ENCODE peak calls at places on chromosomes 13 and 19, in ten cellular contexts. P, Y, N, C, L, W, V, X, T and D are unnamed samples.

GRCh38 chr13:98984118-98984517 is 6.3 kb upstream of the DOCK9 start:
- DNase-seq in C (no peak), Y (no peak), T (no peak), N (no peak), X (peak), P (no peak), V (no peak), W (no peak), L (no peak), D (no peak)

GRCh38 chr19:3034194-3034844 is 5.2 kb upstream of the TLE2 start:
- DNase-seq in X (no peak), Y (no peak), N (no peak), T (no peak), P (no peak), C (no peak), V (no peak), W (no peak), L (peak), D (no peak)

GRCh38 chr13:106755542-106755941 is 187.6 kb upstream of the ARGLU1 start:
- DNase-seq in Y (no peak), T (no peak), X (no peak), W (no peak), P (no peak), C (no peak), N (no peak), V (no peak), L (no peak), D (no peak)

GRCh38 chr19:34639491-34640085 is 37.4 kb downstream of the SCGB2B2 start:
- DNase-seq in T (peak), C (peak), N (peak), W (peak), V (no peak), Y (peak), L (no peak), P (no peak), X (peak), D (peak)

GRCh38 chr19:12913011-12913561 is 6.0 kb downstream of the SYCE2 start:
- DNase-seq in W (peak), T (no peak), V (no peak), P (peak), X (peak), L (peak), N (no peak), Y (peak), C (peak), D (no peak)

GRCh38 chr13:112067871-112068305 is 939 bp downstream of the SOX1 start:
- DNase-seq in T (no peak), C (no peak), N (no peak), P (no peak), W (no peak), V (no peak), L (peak), Y (no peak), X (no peak), D (no peak)

GRCh38 chr19:5395541-5395940 is 54.9 kb upstream of the PTPRS start:
- DNase-seq in C (no peak), T (no peak), Y (no peak), P (no peak), X (no peak), N (no peak), W (peak), L (no peak), V (no peak), D (no peak)

GRCh38 chr13:26025196-26025595 is 26.6 kb downstream of the SHISA2 start:
- DNase-seq in L (no peak), C (no peak), N (no peak), T (no peak), X (no peak), P (no peak), V (no peak), Y (no peak), W (no peak), D (no peak)

GRCh38 chr13:85771856-85772255 is 27.4 kb downstream of the SLITRK6 start:
- DNase-seq in V (no peak), P (no peak), X (no peak), Y (no peak), T (no peak), N (no peak), L (no peak), C (no peak), W (no peak), D (no peak)

GRCh38 chr19:12641456-12641855 is 25.1 kb downstream of the MAN2B1 start:
- DNase-seq in P (no peak), V (no peak), T (no peak), N (no peak), W (no peak), C (no peak), X (no peak), L (no peak), Y (no peak), D (no peak)

GRCh38 chr13:101916758-101917474 is 464.4 kb downstream of the ITGBL1 start:
- DNase-seq in P (no peak), L (no peak), X (no peak), T (no peak), Y (no peak), V (no peak), C (no peak), W (no peak), N (no peak), D (no peak)

GRCh38 chr13:27151798-27152599 is 19.6 kb downstream of the USP12 start:
- DNase-seq in P (no peak), Y (no peak), L (no peak), C (no peak), N (no peak), X (peak), T (no peak), V (no peak), W (no peak), D (no peak)

GRCh38 chr19:45554481-45554880 is 30.1 kb downstream of the OPA3 start:
- DNase-seq in X (no peak), P (no peak), L (peak), C (no peak), N (no peak), Y (no peak), W (no peak), V (no peak), T (no peak), D (no peak)

GRCh38 chr13:39603424-39603947 is 493 bp upstream of the LHFPL6 start:
- DNase-seq in T (no peak), W (peak), C (no peak), N (no peak), P (no peak), Y (peak), L (no peak), V (no peak), X (no peak), D (no peak)

DNA sequence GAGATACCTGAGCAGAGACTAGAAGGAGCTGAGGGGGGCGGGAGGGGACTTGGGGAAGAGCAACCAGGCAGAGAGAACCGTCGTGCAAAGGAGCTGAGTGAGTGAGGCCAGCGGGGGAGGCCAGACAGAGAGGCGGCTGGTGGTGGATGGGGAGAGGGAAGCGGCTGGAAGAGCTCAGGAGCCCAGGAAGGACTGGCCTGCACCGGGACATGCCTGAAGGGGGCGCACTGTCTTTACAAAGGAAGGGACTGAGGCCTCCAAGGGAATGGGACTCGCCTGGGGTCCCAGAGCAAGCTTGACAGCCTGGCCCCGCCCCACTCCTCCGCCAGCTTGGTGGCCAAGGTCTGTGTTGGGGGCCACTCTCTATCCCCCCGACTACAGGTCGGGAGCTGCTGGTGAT is 14.9 kb downstream of the ONECUT3 start:
- DNase-seq in L (no peak), W (peak), N (no peak), Y (no peak), T (no peak), V (no peak), C (no peak), X (peak), P (no peak), D (no peak)
- TF ChIP-seq CTCF in L (peak), W (no peak), N (no peak), Y (no peak), T (peak), V (no peak), C (no peak), X (peak), P (no peak), D (peak)

GRCh38 chr19:53982056-53982455 is 9.4 kb upstream of the CACNG6 start:
- DNase-seq in T (no peak), X (no peak), V (no peak), L (peak), P (no peak), N (no peak), W (no peak), Y (no peak), C (no peak), D (no peak)
- H3K4me3 ChIP-seq in T (no peak), X (no peak), V (peak), L (peak), P (peak), N (no peak), W (no peak), Y (peak), C (no peak), D (no peak)

GRCh38 chr13:23201870-23202269 is 21.1 kb downstream of the SGCG start:
- DNase-seq in W (no peak), L (no peak), N (no peak), Y (no peak), P (no peak), V (no peak), C (no peak), T (no peak), X (no peak), D (no peak)

GRCh38 chr13:23205807-23206206 is 25.0 kb downstream of the SGCG start:
- DNase-seq in C (no peak), V (no peak), L (no peak), P (no peak), W (no peak), T (no peak), N (no peak), Y (no peak), X (no peak), D (no peak)

DNA sequence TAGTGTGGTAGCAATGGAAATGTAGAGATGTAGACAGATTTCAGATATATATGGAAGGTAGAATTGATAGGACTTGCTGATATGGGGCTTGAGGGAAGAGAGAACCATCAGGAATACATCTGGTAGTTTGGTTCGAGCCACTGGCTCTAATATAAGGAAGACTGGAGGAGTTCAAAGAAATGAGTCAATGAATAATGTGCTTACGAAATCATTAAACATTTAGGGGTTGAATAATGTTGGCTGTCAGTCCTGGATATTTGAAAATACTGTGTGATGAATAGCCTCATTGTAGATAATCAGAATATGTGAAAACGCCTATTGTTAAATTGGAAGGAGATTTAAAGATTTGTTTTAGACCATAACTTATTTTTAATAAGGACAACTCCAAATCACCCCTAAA is 21.6 kb downstream of the SGCG start:
- DNase-seq in W (no peak), P (no peak), X (no peak), L (no peak), N (no peak), T (no peak), Y (no peak), V (no peak), C (no peak), D (peak)
- TF ChIP-seq CTCF in W (no peak), P (no peak), X (no peak), L (no peak), N (no peak), T (no peak), Y (no peak), V (no peak), C (no peak), D (no peak)

DNA sequence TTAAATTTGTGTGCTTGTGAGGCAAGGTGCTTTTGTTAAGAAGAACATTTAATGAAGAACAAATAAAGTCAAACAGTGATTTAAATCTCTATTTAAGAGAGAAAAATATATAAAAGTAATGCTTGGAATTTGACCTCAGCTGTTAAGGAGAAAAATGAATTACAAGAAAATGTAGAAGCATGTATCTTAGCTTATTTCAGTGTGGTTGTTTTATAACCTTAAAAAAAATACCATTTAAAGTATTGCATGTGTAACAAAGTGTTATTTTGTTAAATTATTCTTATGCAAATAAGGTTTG is 537.0 kb upstream of the SPRY2 start:
- DNase-seq in T (no peak), N (no peak), L (no peak), W (no peak), X (no peak), Y (no peak), P (no peak), C (no peak), V (no peak), D (no peak)
- H3K4me3 ChIP-seq in T (no peak), N (no peak), L (no peak), W (no peak), X (no peak), Y (no peak), P (no peak), C (no peak), V (no peak), D (no peak)

DNA sequence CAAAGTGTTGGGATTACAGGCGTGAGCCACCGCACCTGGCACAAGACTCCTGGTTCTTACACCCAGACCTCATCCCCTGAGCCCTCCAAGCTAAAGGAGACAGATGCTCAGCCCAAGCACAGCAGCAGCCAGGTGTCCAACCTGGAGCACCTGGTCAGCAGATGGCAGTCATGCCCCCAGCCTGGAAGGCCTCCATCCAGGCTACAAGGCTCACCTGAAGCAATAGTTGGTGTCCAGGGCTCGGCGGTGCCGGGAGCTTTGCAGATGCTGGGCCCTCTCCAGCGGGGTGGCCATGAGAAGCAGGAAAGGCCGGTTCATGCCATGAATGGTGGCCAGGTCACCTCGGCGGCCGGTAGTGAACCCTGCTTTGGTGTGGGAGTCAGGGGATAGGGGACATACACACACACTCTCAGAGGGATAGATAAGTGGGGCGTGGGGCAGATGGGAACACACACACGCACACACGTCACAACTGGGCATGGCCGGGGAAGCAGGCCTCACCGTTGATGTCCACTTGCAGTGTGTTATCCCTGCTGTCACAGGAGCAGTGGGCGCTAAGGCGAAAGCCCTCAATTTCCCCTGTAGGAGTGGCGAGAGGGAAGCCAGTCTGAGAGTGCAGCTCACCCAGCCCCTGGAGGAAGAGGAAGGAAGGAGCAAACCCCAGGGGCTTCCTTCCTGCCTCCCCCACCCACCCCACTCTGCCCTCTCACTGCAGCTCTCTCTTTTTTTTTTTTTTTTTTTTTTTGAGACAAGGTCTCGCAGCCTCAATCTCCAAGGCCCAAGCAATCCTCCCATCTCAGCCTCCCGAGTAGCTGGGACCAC is 11.8 kb downstream of the TGFB1 start:
- DNase-seq in W (no peak), N (no peak), C (peak), X (no peak), Y (no peak), T (no peak), P (no peak), V (no peak), L (no peak), D (no peak)
- TF ChIP-seq CTCF in W (no peak), N (no peak), C (peak), X (peak), Y (no peak), T (no peak), P (no peak), V (no peak), L (no peak), D (no peak)

GRCh38 chr19:49145485-49146407 is 9.4 kb downstream of the HRC start:
- DNase-seq in X (peak), N (no peak), V (no peak), W (peak), Y (peak), P (peak), C (peak), L (peak), T (peak), D (peak)
- H3K4me3 ChIP-seq in X (no peak), N (no peak), V (no peak), W (no peak), Y (peak), P (peak), C (no peak), L (peak), T (peak), D (peak)

DNA sequence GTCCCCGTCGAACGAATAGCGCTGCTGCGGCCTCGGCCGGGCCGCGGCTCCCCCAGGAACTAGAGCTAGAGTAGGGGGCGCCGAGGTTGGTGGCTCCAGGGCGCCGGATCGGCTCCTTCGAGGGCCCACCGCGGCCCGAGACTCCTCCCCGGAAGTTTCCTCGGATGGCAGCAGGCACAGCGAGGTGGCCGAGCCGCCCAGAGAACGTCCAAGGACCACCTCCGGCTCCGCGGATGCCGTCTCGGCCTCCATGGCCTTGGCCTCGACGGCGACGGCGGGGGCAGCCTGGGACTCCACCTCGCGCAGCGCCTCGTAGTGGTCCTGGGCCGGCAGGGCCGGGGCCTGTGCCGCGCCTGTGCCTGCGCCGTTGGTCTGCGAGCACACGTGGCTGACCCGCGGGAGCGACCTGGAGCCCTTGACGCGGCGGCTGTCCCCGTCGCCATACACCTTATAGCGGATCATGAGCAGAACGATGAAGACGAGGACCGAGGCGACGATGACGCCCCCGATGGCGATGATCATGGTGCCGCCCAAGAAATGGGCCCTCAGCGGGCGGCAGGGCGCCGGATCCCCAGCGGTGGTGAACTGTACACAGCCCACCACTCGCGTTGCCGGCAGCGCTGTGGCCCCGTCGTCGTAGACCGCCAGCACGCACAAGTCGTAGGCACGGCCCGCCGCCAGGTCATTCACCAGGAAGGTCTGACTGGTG is 11.8 kb downstream of the IFNL1 start:
- DNase-seq in Y (no peak), X (no peak), T (no peak), W (no peak), L (peak), C (no peak), P (no peak), N (no peak), V (no peak), D (no peak)
- TF ChIP-seq CTCF in Y (no peak), X (no peak), T (no peak), W (no peak), L (no peak), C (no peak), P (no peak), N (no peak), V (no peak), D (no peak)